ENCODE peak calls at places on chromosomes 1 and 21, in seven cellular contexts. D is brain microvascular endothelial cell, A is left lung, B is endothelial cell, Q is cardiac muscle cell, E is right lobe of liver, T is upper lobe of left lung. C is an unnamed sample.

GRCh38 chr1:156465747-156466365 is 34.7 kb downstream of the MEF2D start:
- DNase-seq in D (peak), A (no peak), B (peak), Q (no peak), E (no peak), T (no peak), C (peak)

GRCh38 chr1:42423621-42424200 is 32.1 kb downstream of the ZMYND12 start:
- DNase-seq in D (no peak), A (no peak), B (no peak), Q (no peak), E (no peak), T (no peak), C (no peak)

GRCh38 chr1:41411229-41411628 is 50.0 kb downstream of the FOXO6 start:
- DNase-seq in D (no peak), A (no peak), B (no peak), Q (no peak), E (no peak), T (no peak), C (no peak)

GRCh38 chr1:203271018-203271743 is 34.1 kb upstream of the BTG2 start:
- DNase-seq in D (peak), A (peak), B (no peak), Q (peak), E (no peak), T (no peak), C (peak)

GRCh38 chr1:18859560-18859959 is at the start of gene TAS1R2:
- DNase-seq in D (no peak), A (no peak), B (no peak), Q (no peak), E (no peak), T (no peak), C (no peak)

GRCh38 chr1:223211323-223211985 is 68.4 kb upstream of the TLR5 start:
- DNase-seq in D (no peak), A (no peak), B (no peak), Q (no peak), E (no peak), T (no peak), C (no peak)

GRCh38 chr1:36988311-36988710 is 46.0 kb downstream of the GRIK3 start:
- DNase-seq in D (no peak), A (peak), B (no peak), Q (no peak), E (no peak), T (peak), C (no peak)

GRCh38 chr1:24920155-24920925 is 9.7 kb downstream of the RUNX3 start:
- DNase-seq in D (peak), A (no peak), B (no peak), Q (peak), E (no peak), T (no peak), C (no peak)

GRCh38 chr1:203128691-203129500 is 1.4 kb downstream of the ADORA1 start:
- DNase-seq in D (no peak), A (no peak), B (no peak), Q (no peak), E (no peak), T (peak), C (no peak)

GRCh38 chr1:159067699-159068621 is 8.6 kb downstream of the AIM2 start:
- DNase-seq in D (no peak), A (no peak), B (no peak), Q (no peak), E (no peak), T (no peak), C (no peak)

GRCh38 chr1:19610282-19610978 is 33.7 kb upstream of the NBL1 start:
- DNase-seq in D (no peak), A (no peak), B (no peak), Q (no peak), E (no peak), T (no peak), C (no peak)

GRCh38 chr1:172178846-172179245 is 241.6 kb upstream of the C1orf105 start:
- DNase-seq in D (no peak), A (no peak), B (no peak), Q (no peak), E (no peak), T (no peak), C (no peak)

GRCh38 chr1:2609271-2610035 is 22.9 kb downstream of the PRXL2B start:
- DNase-seq in D (no peak), A (no peak), B (no peak), Q (no peak), E (peak), T (peak), C (no peak)

GRCh38 chr1:156858555-156858956 is 361 bp downstream of the INSRR start:
- DNase-seq in D (no peak), A (no peak), B (no peak), Q (no peak), E (no peak), T (no peak), C (no peak)

GRCh38 chr1:177208920-177209319 is 38.2 kb downstream of the BRINP2 start:
- DNase-seq in D (no peak), A (no peak), B (no peak), Q (no peak), E (no peak), T (no peak), C (no peak)

GRCh38 chr1:17360272-17360956 is 11.6 kb upstream of the PADI6 start:
- DNase-seq in D (no peak), A (no peak), B (no peak), Q (no peak), E (no peak), T (no peak), C (no peak)

GRCh38 chr1:206843626-206844025 is 21.8 kb upstream of the IL20 start:
- DNase-seq in D (no peak), A (no peak), B (no peak), Q (no peak), E (no peak), T (no peak), C (no peak)

GRCh38 chr21:44710294-44710665 is 1.1 kb downstream of the TSPEAR start:
- DNase-seq in D (no peak), A (no peak), B (no peak), Q (no peak), E (no peak), T (no peak), C (no peak)

GRCh38 chr1:182163821-182164223 is 102.3 kb upstream of the ZNF648 start:
- DNase-seq in D (no peak), A (no peak), B (no peak), Q (no peak), E (no peak), T (peak), C (no peak)

GRCh38 chr21:25563399-25564116 is 43.7 kb downstream of the MRPL39 start:
- DNase-seq in D (no peak), A (no peak), B (no peak), Q (peak), E (no peak), T (no peak), C (no peak)

GRCh38 chr1:202568466-202569196 is 141.6 kb downstream of the SYT2 start:
- DNase-seq in D (no peak), A (no peak), B (no peak), Q (no peak), E (no peak), T (no peak), C (no peak)

GRCh38 chr1:208183977-208184901 is 59.9 kb downstream of the PLXNA2 start:
- DNase-seq in D (peak), A (peak), B (no peak), Q (peak), E (no peak), T (no peak), C (peak)

GRCh38 chr1:95984975-95985374 is 736.6 kb upstream of the PTBP2 start:
- DNase-seq in D (no peak), A (no peak), B (no peak), Q (no peak), E (no peak), T (no peak), C (no peak)

GRCh38 chr1:6497215-6497866 is 5.9 kb upstream of the PLEKHG5 start:
- DNase-seq in D (no peak), A (no peak), B (peak), Q (peak), E (peak), T (peak), C (no peak)

GRCh38 chr1:68117416-68117815 is 67.0 kb upstream of the DIRAS3 start:
- DNase-seq in D (no peak), A (no peak), B (no peak), Q (no peak), E (no peak), T (peak), C (no peak)

GRCh38 chr1:188188317-188188716 is 1359.6 kb downstream of the PLA2G4A start:
- DNase-seq in D (no peak), A (no peak), B (no peak), Q (no peak), E (no peak), T (no peak), C (no peak)
- TF ChIP-seq CTCF in D (no peak), A (no peak), B (no peak), Q (no peak), E (no peak), T (no peak), C (no peak)

GRCh38 chr1:31647106-31647505 is 2.4 kb upstream of the PEF1 start:
- DNase-seq in D (peak), A (no peak), B (no peak), Q (peak), E (no peak), T (no peak), C (no peak)
- TF ChIP-seq CTCF in D (no peak), A (no peak), B (no peak), Q (no peak), E (no peak), T (no peak), C (no peak)

DNA sequence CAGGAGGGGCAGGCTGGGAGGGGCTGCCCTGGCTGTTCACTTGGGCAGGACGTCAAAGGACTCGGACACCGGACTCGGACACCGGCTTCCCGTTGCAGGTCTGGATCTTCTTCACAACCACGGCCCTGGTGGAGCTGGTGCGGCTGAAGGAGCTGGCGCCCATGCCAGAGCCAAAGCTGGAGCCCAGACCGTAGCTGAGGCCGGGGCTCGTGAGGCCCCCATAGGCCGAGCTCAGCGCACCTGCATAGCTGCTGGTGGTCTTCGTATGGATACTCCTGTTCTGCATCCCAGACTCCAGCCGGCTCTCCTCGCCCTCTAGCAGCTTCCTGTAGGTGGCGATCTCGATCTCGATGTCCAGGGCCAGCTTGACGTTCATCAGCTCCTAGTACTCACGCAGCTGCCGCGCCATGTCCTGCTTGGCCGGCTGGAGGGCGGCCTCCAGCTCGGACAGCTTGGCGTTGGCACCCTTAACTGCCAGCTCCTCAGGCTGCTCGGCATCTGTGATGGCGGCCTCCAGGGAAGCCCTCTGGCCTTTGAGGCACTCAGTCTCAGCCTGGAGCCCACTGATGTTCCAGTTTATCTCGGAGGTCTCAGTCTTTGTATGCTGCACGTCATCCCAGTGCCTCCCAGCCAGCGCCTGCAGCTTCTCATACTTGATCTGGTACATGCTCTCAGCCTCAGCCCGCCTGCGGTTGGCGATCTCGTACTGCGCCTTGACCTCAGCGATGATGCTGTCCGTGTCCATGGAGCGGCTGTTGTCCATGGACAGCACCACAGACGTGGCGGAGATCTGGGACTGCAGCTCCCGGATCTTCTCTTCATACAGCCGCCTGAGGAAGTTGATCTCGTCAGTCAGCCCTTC is 15.1 kb upstream of the KLF17 start:
- DNase-seq in D (peak), A (peak), B (peak), Q (no peak), E (no peak), T (peak), C (peak)
- TF ChIP-seq CTCF in D (peak), A (no peak), B (no peak), Q (no peak), E (no peak), T (no peak), C (no peak)

DNA sequence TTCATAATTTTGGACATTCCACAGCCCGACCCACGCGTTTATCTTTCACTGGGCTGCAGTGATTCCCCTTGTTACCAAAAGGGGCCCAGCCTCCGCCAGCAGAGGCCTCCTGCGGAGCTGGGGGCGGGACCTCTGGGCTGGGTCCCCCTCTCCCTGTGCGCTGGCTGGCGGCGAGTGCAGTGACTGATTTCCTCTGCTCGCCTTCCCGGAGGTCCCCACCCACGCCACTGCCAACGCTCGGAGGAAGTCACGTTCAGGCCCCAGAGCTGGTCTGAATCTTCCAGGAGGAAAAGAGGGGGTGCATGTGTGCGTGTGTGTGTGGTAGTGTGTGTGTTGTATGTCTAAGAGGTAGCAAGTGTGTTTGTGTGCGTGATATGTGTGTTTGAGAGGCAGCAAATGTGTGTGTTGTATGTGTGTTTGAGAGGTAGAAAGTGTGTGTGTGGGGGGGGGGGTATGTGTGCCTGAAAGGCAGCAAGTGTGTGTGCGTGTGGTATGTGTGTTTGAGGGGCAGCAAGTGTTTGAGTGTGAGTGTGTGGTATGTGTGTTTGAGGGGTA is 35.0 kb upstream of the JAK1 start:
- DNase-seq in D (peak), A (peak), B (peak), Q (peak), E (peak), T (peak), C (no peak)
- TF ChIP-seq CTCF in D (peak), A (no peak), B (no peak), Q (peak), E (no peak), T (peak), C (no peak)

DNA sequence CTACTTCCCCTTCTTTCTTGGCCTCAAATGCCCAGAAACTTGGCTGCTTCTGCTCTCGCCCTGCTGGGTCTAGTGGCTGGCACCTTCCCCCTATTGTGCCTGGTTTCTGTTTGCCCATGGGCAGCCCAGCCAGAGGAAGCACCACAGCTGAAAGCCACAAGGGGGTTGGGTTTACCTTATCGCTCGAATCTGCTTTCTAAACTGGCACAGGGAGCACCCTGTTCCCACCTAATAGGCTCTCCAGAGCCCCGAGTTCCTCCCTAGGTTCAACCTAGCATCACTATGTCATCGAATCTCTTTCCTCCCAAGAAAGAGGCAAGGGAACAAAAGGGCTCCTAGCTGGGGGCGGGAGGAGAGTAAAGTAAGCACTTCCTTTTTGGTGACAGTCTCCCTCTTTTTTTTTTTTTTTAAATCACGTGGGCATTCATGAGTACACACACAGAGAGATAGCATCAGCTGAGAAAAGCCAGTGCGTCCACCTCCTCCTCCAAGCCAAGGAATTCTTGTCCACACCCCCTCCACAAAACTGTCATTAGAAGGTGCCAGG is 72.8 kb downstream of the PLEKHA6 start:
- DNase-seq in D (no peak), A (peak), B (no peak), Q (peak), E (peak), T (no peak), C (peak)
- TF ChIP-seq CTCF in D (no peak), A (no peak), B (no peak), Q (no peak), E (peak), T (peak), C (no peak)

C was measured in Calu3.